ENCODE peak calls at places on chromosome 20, in ten cellular contexts. One of them, this sample, is unnamed.

GRCh38 chr20:43666376-43667328 is at the start of gene MYBL2:
- DNase-seq in NCI-H524 treated with DMSO at 0.1 percent for 48 hours: no peak
- DNase-seq in astrocyte: peak
- DNase-seq in B cell: peak
- DNase-seq in T follicular helper cell: peak
- DNase-seq in activated gamma-delta T cell: peak
- DNase-seq in A172: peak
- DNase-seq in GM12891: peak
- DNase-seq in activated CD4-positive, CD25-positive, alpha-beta regulatory T cell treated with anti-CD3 and anti-CD28 coated beads, Interleukin-2, amount 50 U/mL, for 72 hours: peak
- DNase-seq in endothelial cell: peak
- DNase-seq in this sample: peak

GRCh38 chr20:9923648-9924047 is 84.8 kb upstream of the PAK5 start:
- DNase-seq in A172: no peak
- DNase-seq in astrocyte: no peak
- DNase-seq in GM12891: no peak
- DNase-seq in B cell: no peak
- DNase-seq in NCI-H524 treated with DMSO at 0.1 percent for 48 hours: no peak
- DNase-seq in T follicular helper cell: no peak
- DNase-seq in endothelial cell: no peak
- DNase-seq in activated CD4-positive, CD25-positive, alpha-beta regulatory T cell treated with anti-CD3 and anti-CD28 coated beads, Interleukin-2, amount 50 U/mL, for 72 hours: no peak
- DNase-seq in activated gamma-delta T cell: no peak
- DNase-seq in this sample: no peak

GRCh38 chr20:19783966-19784401 is 25.9 kb downstream of the RIN2 start:
- DNase-seq in activated CD4-positive, CD25-positive, alpha-beta regulatory T cell treated with anti-CD3 and anti-CD28 coated beads, Interleukin-2, amount 50 U/mL, for 72 hours: no peak
- DNase-seq in A172: peak
- DNase-seq in NCI-H524 treated with DMSO at 0.1 percent for 48 hours: no peak
- DNase-seq in GM12891: no peak
- DNase-seq in astrocyte: peak
- DNase-seq in B cell: no peak
- DNase-seq in T follicular helper cell: no peak
- DNase-seq in activated gamma-delta T cell: no peak
- DNase-seq in endothelial cell: no peak
- DNase-seq in this sample: no peak

GRCh38 chr20:35117148-35117547 is 24.5 kb upstream of the TRPC4AP start:
- DNase-seq in A172: no peak
- DNase-seq in T follicular helper cell: no peak
- DNase-seq in GM12891: no peak
- DNase-seq in NCI-H524 treated with DMSO at 0.1 percent for 48 hours: no peak
- DNase-seq in activated CD4-positive, CD25-positive, alpha-beta regulatory T cell treated with anti-CD3 and anti-CD28 coated beads, Interleukin-2, amount 50 U/mL, for 72 hours: no peak
- DNase-seq in B cell: no peak
- DNase-seq in astrocyte: peak
- DNase-seq in activated gamma-delta T cell: no peak
- DNase-seq in endothelial cell: no peak
- DNase-seq in this sample: no peak

GRCh38 chr20:50054626-50055511 is 58.1 kb downstream of the UBE2V1 start:
- DNase-seq in B cell: no peak
- DNase-seq in activated CD4-positive, CD25-positive, alpha-beta regulatory T cell treated with anti-CD3 and anti-CD28 coated beads, Interleukin-2, amount 50 U/mL, for 72 hours: no peak
- DNase-seq in GM12891: no peak
- DNase-seq in endothelial cell: no peak
- DNase-seq in NCI-H524 treated with DMSO at 0.1 percent for 48 hours: no peak
- DNase-seq in astrocyte: peak
- DNase-seq in T follicular helper cell: no peak
- DNase-seq in activated gamma-delta T cell: no peak
- DNase-seq in A172: no peak
- DNase-seq in this sample: no peak

GRCh38 chr20:49351775-49352174 is 73.9 kb upstream of the ZNFX1 start:
- DNase-seq in A172: no peak
- DNase-seq in B cell: no peak
- DNase-seq in GM12891: no peak
- DNase-seq in activated gamma-delta T cell: no peak
- DNase-seq in T follicular helper cell: no peak
- DNase-seq in endothelial cell: no peak
- DNase-seq in astrocyte: no peak
- DNase-seq in NCI-H524 treated with DMSO at 0.1 percent for 48 hours: no peak
- DNase-seq in activated CD4-positive, CD25-positive, alpha-beta regulatory T cell treated with anti-CD3 and anti-CD28 coated beads, Interleukin-2, amount 50 U/mL, for 72 hours: no peak
- DNase-seq in this sample: no peak

GRCh38 chr20:19491241-19491640 is 266.8 kb upstream of the RIN2 start:
- DNase-seq in activated CD4-positive, CD25-positive, alpha-beta regulatory T cell treated with anti-CD3 and anti-CD28 coated beads, Interleukin-2, amount 50 U/mL, for 72 hours: no peak
- DNase-seq in astrocyte: no peak
- DNase-seq in NCI-H524 treated with DMSO at 0.1 percent for 48 hours: no peak
- DNase-seq in T follicular helper cell: no peak
- DNase-seq in endothelial cell: no peak
- DNase-seq in GM12891: no peak
- DNase-seq in B cell: no peak
- DNase-seq in activated gamma-delta T cell: no peak
- DNase-seq in A172: no peak
- DNase-seq in this sample: no peak

GRCh38 chr20:63177134-63177784 is 38.7 kb downstream of the YTHDF1 start:
- DNase-seq in NCI-H524 treated with DMSO at 0.1 percent for 48 hours: no peak
- DNase-seq in B cell: no peak
- DNase-seq in GM12891: no peak
- DNase-seq in astrocyte: no peak
- DNase-seq in activated CD4-positive, CD25-positive, alpha-beta regulatory T cell treated with anti-CD3 and anti-CD28 coated beads, Interleukin-2, amount 50 U/mL, for 72 hours: no peak
- DNase-seq in activated gamma-delta T cell: no peak
- DNase-seq in A172: no peak
- DNase-seq in T follicular helper cell: no peak
- DNase-seq in endothelial cell: no peak
- DNase-seq in this sample: no peak

GRCh38 chr20:63830821-63831593 is at the start of gene ZBTB46:
- DNase-seq in activated gamma-delta T cell: no peak
- DNase-seq in GM12891: peak
- DNase-seq in endothelial cell: peak
- DNase-seq in B cell: no peak
- DNase-seq in astrocyte: no peak
- DNase-seq in T follicular helper cell: no peak
- DNase-seq in NCI-H524 treated with DMSO at 0.1 percent for 48 hours: no peak
- DNase-seq in A172: no peak
- DNase-seq in activated CD4-positive, CD25-positive, alpha-beta regulatory T cell treated with anti-CD3 and anti-CD28 coated beads, Interleukin-2, amount 50 U/mL, for 72 hours: no peak
- DNase-seq in this sample: peak

GRCh38 chr20:53926428-53927028 is 143.9 kb downstream of the BCAS1 start:
- DNase-seq in activated CD4-positive, CD25-positive, alpha-beta regulatory T cell treated with anti-CD3 and anti-CD28 coated beads, Interleukin-2, amount 50 U/mL, for 72 hours: no peak
- DNase-seq in A172: peak
- DNase-seq in activated gamma-delta T cell: no peak
- DNase-seq in T follicular helper cell: no peak
- DNase-seq in B cell: peak
- DNase-seq in GM12891: no peak
- DNase-seq in astrocyte: peak
- DNase-seq in endothelial cell: no peak
- DNase-seq in NCI-H524 treated with DMSO at 0.1 percent for 48 hours: no peak
- DNase-seq in this sample: no peak

GRCh38 chr20:4808872-4809271 is 87.2 kb downstream of the PRND start:
- DNase-seq in activated gamma-delta T cell: no peak
- DNase-seq in A172: no peak
- DNase-seq in astrocyte: peak
- DNase-seq in activated CD4-positive, CD25-positive, alpha-beta regulatory T cell treated with anti-CD3 and anti-CD28 coated beads, Interleukin-2, amount 50 U/mL, for 72 hours: no peak
- DNase-seq in GM12891: no peak
- DNase-seq in B cell: no peak
- DNase-seq in endothelial cell: no peak
- DNase-seq in NCI-H524 treated with DMSO at 0.1 percent for 48 hours: no peak
- DNase-seq in T follicular helper cell: no peak
- DNase-seq in this sample: no peak

GRCh38 chr20:50790651-50791277 is 4.1 kb upstream of the BCAS4 start:
- DNase-seq in astrocyte: peak
- DNase-seq in activated CD4-positive, CD25-positive, alpha-beta regulatory T cell treated with anti-CD3 and anti-CD28 coated beads, Interleukin-2, amount 50 U/mL, for 72 hours: peak
- DNase-seq in A172: peak
- DNase-seq in B cell: peak
- DNase-seq in T follicular helper cell: peak
- DNase-seq in NCI-H524 treated with DMSO at 0.1 percent for 48 hours: no peak
- DNase-seq in endothelial cell: peak
- DNase-seq in GM12891: peak
- DNase-seq in activated gamma-delta T cell: peak
- DNase-seq in this sample: peak

GRCh38 chr20:4997207-4997606 is 4.1 kb downstream of the SLC23A2 start:
- DNase-seq in activated gamma-delta T cell: no peak
- DNase-seq in activated CD4-positive, CD25-positive, alpha-beta regulatory T cell treated with anti-CD3 and anti-CD28 coated beads, Interleukin-2, amount 50 U/mL, for 72 hours: no peak
- DNase-seq in GM12891: no peak
- DNase-seq in A172: no peak
- DNase-seq in NCI-H524 treated with DMSO at 0.1 percent for 48 hours: no peak
- DNase-seq in endothelial cell: no peak
- DNase-seq in astrocyte: no peak
- DNase-seq in T follicular helper cell: no peak
- DNase-seq in B cell: no peak
- DNase-seq in this sample: no peak

GRCh38 chr20:23144856-23145255 is 58.7 kb upstream of the CD93 start:
- DNase-seq in NCI-H524 treated with DMSO at 0.1 percent for 48 hours: no peak
- DNase-seq in activated gamma-delta T cell: no peak
- DNase-seq in astrocyte: no peak
- DNase-seq in activated CD4-positive, CD25-positive, alpha-beta regulatory T cell treated with anti-CD3 and anti-CD28 coated beads, Interleukin-2, amount 50 U/mL, for 72 hours: no peak
- DNase-seq in B cell: no peak
- DNase-seq in GM12891: no peak
- DNase-seq in T follicular helper cell: no peak
- DNase-seq in endothelial cell: no peak
- DNase-seq in A172: no peak
- DNase-seq in this sample: no peak

GRCh38 chr20:34089655-34090324 is 22.3 kb downstream of the EIF2S2 start:
- DNase-seq in T follicular helper cell: no peak
- DNase-seq in NCI-H524 treated with DMSO at 0.1 percent for 48 hours: no peak
- DNase-seq in B cell: no peak
- DNase-seq in activated CD4-positive, CD25-positive, alpha-beta regulatory T cell treated with anti-CD3 and anti-CD28 coated beads, Interleukin-2, amount 50 U/mL, for 72 hours: no peak
- DNase-seq in A172: no peak
- DNase-seq in GM12891: no peak
- DNase-seq in astrocyte: no peak
- DNase-seq in activated gamma-delta T cell: no peak
- DNase-seq in endothelial cell: no peak
- DNase-seq in this sample: no peak

GRCh38 chr20:10271470-10272219 is 53.0 kb downstream of the SNAP25 start:
- DNase-seq in endothelial cell: no peak
- DNase-seq in T follicular helper cell: no peak
- DNase-seq in astrocyte: no peak
- DNase-seq in GM12891: no peak
- DNase-seq in activated CD4-positive, CD25-positive, alpha-beta regulatory T cell treated with anti-CD3 and anti-CD28 coated beads, Interleukin-2, amount 50 U/mL, for 72 hours: no peak
- DNase-seq in B cell: no peak
- DNase-seq in activated gamma-delta T cell: no peak
- DNase-seq in NCI-H524 treated with DMSO at 0.1 percent for 48 hours: no peak
- DNase-seq in A172: no peak
- DNase-seq in this sample: no peak